ENCODE peak calls at places on chromosomes 3 and 15, in ten cellular contexts. M, L, S, Q, O, E, Z, V, P and Y are unnamed samples.
A peak's percentile ranks its signal among the peaks of the same experiment; 100 is the strongest.

GRCh38 chr3:24401090-24401810 is 93.4 kb downstream of the THRB start:
- DNase-seq in M (no peak), L (no peak), S (no peak), Q (peak; percentile 64), O (no peak), E (no peak), Z (no peak), V (no peak), P (no peak), Y (no peak)

GRCh38 chr15:94070341-94071275 is 160.8 kb upstream of the MCTP2 start:
- DNase-seq in M (peak; percentile 13), L (peak; percentile 71), S (no peak), Q (no peak), O (peak; percentile 81), E (peak; percentile 12), Z (peak; percentile 4), V (peak; percentile 25), P (no peak), Y (peak; percentile 66)

GRCh38 chr3:160016972-160017371 is 28.3 kb downstream of the IL12A start:
- DNase-seq in M (no peak), L (no peak), S (no peak), Q (peak; percentile 67), O (no peak), E (no peak), Z (peak; percentile 41), V (no peak), P (no peak), Y (no peak)

GRCh38 chr3:33403756-33404155 is 36.4 kb downstream of the UBP1 start:
- DNase-seq in M (no peak), L (no peak), S (no peak), Q (no peak), O (no peak), E (no peak), Z (no peak), V (no peak), P (no peak), Y (no peak)

GRCh38 chr3:128487813-128488635 is 5.0 kb downstream of the GATA2 start:
- DNase-seq in M (peak; percentile 96), L (peak; percentile 96), S (peak; percentile 84), Q (peak; percentile 65), O (peak; percentile 86), E (peak; percentile 82), Z (peak; percentile 50), V (peak; percentile 96), P (no peak), Y (peak; percentile 83)

GRCh38 chr3:122581622-122582021 is 4.2 kb downstream of the PARP15 start:
- DNase-seq in M (no peak), L (no peak), S (no peak), Q (no peak), O (no peak), E (no peak), Z (no peak), V (no peak), P (no peak), Y (no peak)

GRCh38 chr15:95663156-95663831 is 667.2 kb upstream of the NR2F2 start:
- DNase-seq in M (no peak), L (no peak), S (no peak), Q (peak; percentile 81), O (no peak), E (no peak), Z (no peak), V (no peak), P (no peak), Y (no peak)

GRCh38 chr3:123448503-123449091 is at the start of gene ADCY5:
- DNase-seq in M (peak; percentile 61), L (peak; percentile 86), S (peak; percentile 19), Q (no peak), O (no peak), E (peak; percentile 20), Z (no peak), V (peak; percentile 35), P (no peak), Y (no peak)

GRCh38 chr3:117887896-117888295 is 1146.8 kb downstream of the IGSF11 start:
- DNase-seq in M (no peak), L (no peak), S (no peak), Q (peak; percentile 51), O (no peak), E (no peak), Z (no peak), V (no peak), P (no peak), Y (no peak)

GRCh38 chr3:169295126-169295525 is 368.4 kb downstream of the MECOM start:
- DNase-seq in M (no peak), L (no peak), S (no peak), Q (peak; percentile 23), O (no peak), E (no peak), Z (peak; percentile 15), V (no peak), P (no peak), Y (no peak)

GRCh38 chr3:14505001-14505802 is 34.9 kb downstream of the GRIP2 start:
- DNase-seq in M (no peak), L (peak; percentile 39), S (no peak), Q (no peak), O (peak; percentile 47), E (no peak), Z (no peak), V (peak; percentile 10), P (no peak), Y (peak; percentile 55)

GRCh38 chr3:169112153-169112892 is 551.2 kb downstream of the MECOM start:
- DNase-seq in M (no peak), L (no peak), S (no peak), Q (peak; percentile 83), O (no peak), E (no peak), Z (no peak), V (no peak), P (peak; percentile 80), Y (no peak)

GRCh38 chr3:190532626-190533155 is 18.8 kb downstream of the IL1RAP start:
- DNase-seq in M (no peak), L (no peak), S (no peak), Q (no peak), O (no peak), E (no peak), Z (no peak), V (no peak), P (no peak), Y (no peak)

GRCh38 chr3:136657526-136657925 is 94.7 kb downstream of the STAG1 start:
- DNase-seq in M (no peak), L (no peak), S (no peak), Q (no peak), O (no peak), E (no peak), Z (no peak), V (no peak), P (no peak), Y (no peak)

GRCh38 chr3:71172951-71173350 is 410.6 kb downstream of the FOXP1 start:
- DNase-seq in M (no peak), L (no peak), S (no peak), Q (peak; percentile 92), O (no peak), E (no peak), Z (no peak), V (no peak), P (no peak), Y (no peak)

GRCh38 chr15:58064119-58065010 is 1.1 kb downstream of the ALDH1A2 start:
- DNase-seq in M (peak; percentile 40), L (no peak), S (no peak), Q (no peak), O (no peak), E (no peak), Z (no peak), V (no peak), P (no peak), Y (no peak)
- H3K4me3 ChIP-seq in M (peak overlapping the region; percentile 60), L (no peak overlapping the region), S (peak overlapping the region; percentile 64), Q (no peak overlapping the region), O (no peak overlapping the region), E (no peak overlapping the region), Z (no peak overlapping the region), V (peak overlapping the region; percentile 53), P (peak overlapping the region; percentile 56), Y (peak overlapping the region; percentile 53)

GRCh38 chr3:97975466-97975865 is 3.2 kb upstream of the RIOX2 start:
- DNase-seq in M (no peak), L (no peak), S (no peak), Q (no peak), O (no peak), E (no peak), Z (no peak), V (no peak), P (no peak), Y (no peak)
- TF ChIP-seq CTCF in M (peak; percentile 15), L (peak; percentile 45), S (no peak), Q (peak; percentile 28), O (no peak), E (no peak), Z (no peak), V (no peak), P (peak; percentile 43), Y (no peak)

DNA sequence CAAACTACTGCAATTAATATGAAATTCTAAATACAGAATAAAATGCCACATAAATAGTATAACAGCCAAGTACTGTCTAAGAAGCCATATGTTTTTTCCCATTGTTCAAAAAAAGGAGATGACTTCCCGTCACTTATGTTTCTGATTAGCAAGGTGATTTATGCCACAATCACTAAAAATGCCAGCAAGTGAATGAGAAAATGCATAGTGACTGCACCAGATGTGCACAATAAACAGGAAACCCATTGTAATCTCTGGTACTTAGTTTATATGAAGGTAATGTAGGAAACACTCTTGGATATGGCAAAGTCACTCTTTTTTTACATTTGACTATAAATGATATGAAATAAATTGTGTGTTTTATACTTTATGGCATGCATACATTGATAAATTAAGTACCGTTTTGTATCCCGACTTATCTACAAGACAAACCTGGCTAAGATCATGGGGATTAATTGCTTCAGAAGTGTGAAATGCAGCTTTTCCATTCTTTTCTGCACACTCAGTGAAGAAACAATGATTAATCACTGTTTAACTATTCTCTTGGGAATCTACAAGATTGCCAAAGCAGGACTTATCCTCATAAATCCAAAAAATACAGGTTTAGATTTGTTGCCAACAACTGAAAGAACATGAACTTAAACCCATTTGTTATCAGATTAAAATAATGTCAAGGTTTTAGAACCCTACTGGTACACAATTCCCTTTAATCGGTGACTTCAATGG is 164.5 kb downstream of the TBC1D5 start:
- DNase-seq in M (no peak), L (no peak), S (no peak), Q (peak; percentile 45), O (no peak), E (no peak), Z (no peak), V (no peak), P (peak; percentile 51), Y (no peak)
- H3K4me3 ChIP-seq in M (no peak overlapping the region), L (no peak overlapping the region), S (no peak overlapping the region), Q (no peak overlapping the region), O (no peak overlapping the region), E (no peak overlapping the region), Z (no peak overlapping the region), V (no peak overlapping the region), P (no peak overlapping the region), Y (no peak overlapping the region)

DNA sequence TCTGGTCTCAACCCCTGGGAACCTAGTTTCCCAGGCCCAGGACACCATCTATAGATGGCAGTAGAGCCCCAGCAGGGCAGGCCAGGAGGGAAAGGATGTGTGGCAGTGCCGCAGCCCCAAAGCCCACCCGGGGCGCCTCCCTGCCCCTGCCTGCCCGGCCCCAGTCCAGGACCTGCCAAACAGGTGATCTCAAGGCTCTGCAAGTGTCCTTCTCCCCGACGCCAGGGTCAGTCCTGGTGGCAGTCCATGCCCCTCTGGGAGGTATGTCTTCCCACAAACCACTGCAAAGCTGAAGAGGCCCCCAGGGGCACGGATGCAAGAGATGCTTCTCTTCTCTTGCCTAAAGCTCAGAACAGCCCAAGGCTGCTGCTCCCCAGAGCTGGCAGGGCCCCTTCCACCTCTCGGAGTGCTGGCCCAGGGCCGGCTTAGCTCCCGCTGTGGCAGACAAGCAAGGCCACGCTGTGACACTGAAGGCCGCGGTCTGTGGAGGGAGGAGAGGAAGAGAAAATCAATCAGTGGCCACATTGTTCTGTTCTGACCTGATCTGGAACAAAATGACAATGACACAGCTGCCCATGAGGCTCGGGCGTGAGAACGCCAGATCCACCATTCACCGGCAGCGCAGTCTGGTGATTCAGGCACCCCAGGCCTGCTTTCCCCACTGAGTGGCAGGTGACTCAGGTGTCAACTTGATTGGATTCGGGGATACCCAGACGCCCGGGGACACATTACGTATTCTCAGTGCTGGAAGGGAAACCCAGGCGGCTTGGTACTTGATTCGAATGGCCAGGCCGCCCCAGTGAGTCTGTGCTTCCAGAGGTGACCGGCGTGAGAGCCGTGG is 34.0 kb downstream of the KLHL25 start:
- DNase-seq in M (no peak), L (no peak), S (no peak), Q (no peak), O (no peak), E (no peak), Z (no peak), V (no peak), P (no peak), Y (no peak)
- TF ChIP-seq CTCF in M (no peak), L (peak; percentile 44), S (no peak), Q (no peak), O (no peak), E (no peak), Z (no peak), V (no peak), P (peak; percentile 38), Y (no peak)